ENCODE peak calls at places on chromosomes 5 and 9, in ten cellular contexts. G is HepG2; S is H54; L is EL; H is GM12865; I is pulmonary artery endothelial cell; A is bronchial epithelial cell; W is foreskin fibroblast; Q is NCI-H748 treated with DMSO at 0.1 percent for 48 hours; U is stimulated activated CD4-positive, alpha-beta T cell treated with anti-CD3 and anti-CD28 coated beads, TNF-alpha, amount 100 ng/mL, for 1 hour. T is an unnamed sample.

GRCh38 chr5:141778211-141778610 is 96.2 kb upstream of the ARAP3 start:
- DNase-seq in G (no peak), S (peak; percentile 98), L (peak; percentile 67), H (peak; percentile 18), I (no peak), A (peak; percentile 58), W (no peak), Q (no peak), U (no peak), T (peak; percentile 26)

GRCh38 chr5:6708814-6709213 is 4.4 kb upstream of the TENT4A start:
- DNase-seq in G (no peak), S (no peak), L (no peak), H (peak; percentile 56), I (no peak), A (no peak), W (no peak), Q (no peak), U (no peak), T (no peak)

GRCh38 chr9:92385953-92386352 is 18.4 kb downstream of the OGN start:
- DNase-seq in G (no peak), S (no peak), L (no peak), H (no peak), I (no peak), A (peak; percentile 94), W (no peak), Q (no peak), U (no peak), T (peak; percentile 47)

GRCh38 chr9:89748831-89749499 is 144.2 kb downstream of the GADD45G start:
- DNase-seq in G (no peak), S (no peak), L (no peak), H (peak; percentile 21), I (no peak), A (no peak), W (no peak), Q (no peak), U (no peak), T (no peak)

GRCh38 chr5:107195996-107196395 is 474.7 kb downstream of the EFNA5 start:
- DNase-seq in G (no peak), S (no peak), L (no peak), H (no peak), I (no peak), A (no peak), W (no peak), Q (no peak), U (no peak), T (no peak)

GRCh38 chr5:61790678-61791077 is 458.6 kb downstream of the ZSWIM6 start:
- DNase-seq in G (peak; percentile 61), S (no peak), L (no peak), H (peak; percentile 67), I (no peak), A (peak; percentile 72), W (no peak), Q (no peak), U (no peak), T (no peak)

GRCh38 chr5:79694652-79695051 is 5.0 kb downstream of the CMYA5 start:
- DNase-seq in G (no peak), S (no peak), L (no peak), H (no peak), I (no peak), A (no peak), W (no peak), Q (no peak), U (no peak), T (no peak)

GRCh38 chr9:97956365-97956764 is 18.4 kb upstream of the HEMGN start:
- DNase-seq in G (no peak), S (no peak), L (no peak), H (no peak), I (no peak), A (no peak), W (no peak), Q (no peak), U (no peak), T (no peak)

GRCh38 chr9:69657269-69657668 is 14.9 kb downstream of the APBA1 start:
- DNase-seq in G (no peak), S (no peak), L (no peak), H (no peak), I (no peak), A (peak; percentile 41), W (peak; percentile 27), Q (no peak), U (no peak), T (no peak)

GRCh38 chr9:133166392-133166791 is 2.7 kb upstream of the GBGT1 start:
- DNase-seq in G (no peak), S (no peak), L (no peak), H (no peak), I (no peak), A (no peak), W (no peak), Q (no peak), U (no peak), T (no peak)

GRCh38 chr5:59296317-59297264 is 596.9 kb downstream of the PDE4D start:
- DNase-seq in G (peak; percentile 43), S (no peak), L (peak; percentile 46), H (no peak), I (no peak), A (peak; percentile 84), W (peak; percentile 29), Q (no peak), U (no peak), T (no peak)

GRCh38 chr9:92324889-92325268 is 271 bp downstream of the NOL8 start:
- DNase-seq in G (no peak), S (peak; percentile 46), L (no peak), H (no peak), I (no peak), A (peak; percentile 6), W (peak; percentile 14), Q (no peak), U (no peak), T (peak; percentile 38)

GRCh38 chr9:2015581-2016410 is 649 bp downstream of the SMARCA2 start:
- DNase-seq in G (peak; percentile 13), S (peak; percentile 20), L (peak; percentile 59), H (peak; percentile 45), I (no peak), A (peak; percentile 22), W (peak; percentile 34), Q (peak; percentile 36), U (no peak), T (peak; percentile 8)

GRCh38 chr9:136146126-136147037 is 27.7 kb upstream of the TMEM250 start:
- DNase-seq in G (no peak), S (no peak), L (no peak), H (no peak), I (no peak), A (no peak), W (no peak), Q (no peak), U (no peak), T (no peak)

GRCh38 chr9:94511134-94511942 is 43.5 kb upstream of the PCAT7 start:
- DNase-seq in G (peak; percentile 63), S (no peak), L (peak; percentile 7), H (no peak), I (no peak), A (no peak), W (no peak), Q (no peak), U (no peak), T (peak; percentile 49)

GRCh38 chr5:61245936-61246335 is 83.7 kb upstream of the SMIM15 start:
- DNase-seq in G (no peak), S (peak; percentile 41), L (no peak), H (no peak), I (no peak), A (peak; percentile 55), W (no peak), Q (peak; percentile 14), U (no peak), T (no peak)

GRCh38 chr9:93621922-93622321 is 45.5 kb downstream of the PHF2 start:
- DNase-seq in G (no peak), S (no peak), L (no peak), H (no peak), I (no peak), A (no peak), W (no peak), Q (no peak), U (no peak), T (no peak)

GRCh38 chr5:13993926-13994325 is 49.4 kb upstream of the DNAH5 start:
- DNase-seq in G (no peak), S (no peak), L (no peak), H (no peak), I (no peak), A (no peak), W (no peak), Q (no peak), U (no peak), T (no peak)

GRCh38 chr9:78031826-78032598 is 401 bp upstream of the GNAQ start:
- DNase-seq in G (peak; percentile 82), S (peak; percentile 96), L (peak; percentile 94), H (peak; percentile 16), I (peak; percentile 89), A (peak; percentile 76), W (peak; percentile 95), Q (peak; percentile 73), U (peak; percentile 38), T (peak; percentile 93)

GRCh38 chr5:30752015-30752414 is 441.5 kb upstream of the CDH6 start:
- DNase-seq in G (no peak), S (no peak), L (no peak), H (no peak), I (no peak), A (peak; percentile 70), W (no peak), Q (no peak), U (no peak), T (no peak)

GRCh38 chr5:1804001-1804690 is 2.9 kb downstream of the NDUFS6 start:
- DNase-seq in G (no peak), S (no peak), L (no peak), H (no peak), I (no peak), A (no peak), W (no peak), Q (no peak), U (no peak), T (no peak)

GRCh38 chr5:106862450-106863193 is 808.1 kb downstream of the EFNA5 start:
- DNase-seq in G (no peak), S (no peak), L (no peak), H (peak; percentile 16), I (peak; percentile 7), A (peak; percentile 33), W (peak; percentile 75), Q (peak; percentile 39), U (no peak), T (no peak)

GRCh38 chr5:88729476-88730182 is 153.4 kb downstream of the MEF2C start:
- DNase-seq in G (peak; percentile 61), S (no peak), L (peak; percentile 66), H (peak; percentile 89), I (peak; percentile 48), A (peak; percentile 72), W (peak; percentile 62), Q (peak; percentile 98), U (peak; percentile 23), T (no peak)

GRCh38 chr5:114101153-114101552 is 260.7 kb upstream of the KCNN2 start:
- DNase-seq in G (peak; percentile 15), S (no peak), L (peak; percentile 64), H (peak; percentile 40), I (peak; percentile 27), A (peak; percentile 29), W (peak; percentile 45), Q (no peak), U (no peak), T (no peak)

GRCh38 chr9:135960328-135961276 is 571 bp downstream of the UBAC1 start:
- DNase-seq in G (no peak), S (peak; percentile 79), L (peak; percentile 41), H (no peak), I (no peak), A (no peak), W (no peak), Q (no peak), U (no peak), T (no peak)

GRCh38 chr9:86676426-86676825 is 270.9 kb downstream of the GAS1 start:
- DNase-seq in G (no peak), S (no peak), L (no peak), H (no peak), I (no peak), A (peak; percentile 31), W (no peak), Q (no peak), U (no peak), T (no peak)

GRCh38 chr5:82142928-82143577 is 135.1 kb downstream of the RPS23 start:
- DNase-seq in G (no peak), S (no peak), L (no peak), H (no peak), I (no peak), A (peak; percentile 24), W (no peak), Q (no peak), U (no peak), T (no peak)

T was measured in PC-9.